ENCODE peak calls at places on chromosomes 11 and 22, in seven cellular contexts. Z is fibroblast of lung, T is PC-9, D is SJCRH30, E is PC-3, K is aorta, P is psoas muscle. J is an unnamed sample.

GRCh38 chr11:58513747-58514367 is 6.0 kb upstream of the OR5B21 start:
- DNase-seq in Z (peak; percentile 74), T (peak; percentile 67), D (peak; percentile 66), E (peak; percentile 92), K (no peak), P (no peak), J (peak; percentile 73)

GRCh38 chr22:45083659-45084305 is 74.0 kb upstream of the PHF21B start:
- DNase-seq in Z (peak; percentile 43), T (peak; percentile 9), D (peak; percentile 50), E (peak; percentile 76), K (no peak), P (no peak), J (no peak)

GRCh38 chr11:120027546-120028180 is 110.2 kb downstream of the TRIM29 start:
- DNase-seq in Z (no peak), T (no peak), D (no peak), E (no peak), K (no peak), P (no peak), J (no peak)

GRCh38 chr11:132126973-132127900 is 756.8 kb downstream of the NTM start:
- DNase-seq in Z (peak; percentile 93), T (no peak), D (peak; percentile 31), E (peak; percentile 70), K (no peak), P (peak; percentile 28), J (peak; percentile 71)

GRCh38 chr11:34358258-34358665 is 452 bp upstream of the ABTB2 start:
- DNase-seq in Z (peak; percentile 61), T (peak; percentile 87), D (peak; percentile 67), E (peak; percentile 79), K (peak; percentile 89), P (peak; percentile 63), J (peak; percentile 49)

GRCh38 chr11:94128171-94128745 is 383 bp upstream of the PANX1 start:
- DNase-seq in Z (no peak), T (no peak), D (peak; percentile 49), E (no peak), K (peak; percentile 77), P (no peak), J (no peak)

GRCh38 chr11:102446606-102447005 is 6.0 kb downstream of the TMEM123 start:
- DNase-seq in Z (peak; percentile 51), T (no peak), D (no peak), E (peak; percentile 84), K (no peak), P (no peak), J (peak; percentile 70)

GRCh38 chr11:11218287-11218986 is 134.6 kb downstream of the CSNK2A3 start:
- DNase-seq in Z (no peak), T (no peak), D (no peak), E (peak; percentile 20), K (no peak), P (peak; percentile 38), J (no peak)

GRCh38 chr22:38871360-38872171 is 450 bp downstream of the CBX6 start:
- DNase-seq in Z (no peak), T (peak; percentile 42), D (no peak), E (no peak), K (peak; percentile 82), P (no peak), J (no peak)

GRCh38 chr11:15374418-15374817 is 259.7 kb downstream of the INSC start:
- DNase-seq in Z (no peak), T (no peak), D (no peak), E (no peak), K (no peak), P (no peak), J (no peak)

GRCh38 chr22:50481440-50482106 is at the start of gene ADM2:
- DNase-seq in Z (peak; percentile 31), T (peak; percentile 47), D (no peak), E (no peak), K (no peak), P (no peak), J (no peak)

GRCh38 chr11:15800121-15800800 is 556.1 kb downstream of the SOX6 start:
- DNase-seq in Z (peak; percentile 84), T (peak; percentile 50), D (peak; percentile 20), E (peak; percentile 4), K (no peak), P (peak; percentile 46), J (no peak)

GRCh38 chr22:38315801-38316339 is 1.4 kb downstream of the CSNK1E start:
- DNase-seq in Z (peak; percentile 33), T (no peak), D (peak; percentile 31), E (no peak), K (no peak), P (no peak), J (no peak)

GRCh38 chr11:73585834-73586575 is 11.9 kb downstream of the FAM168A start:
- DNase-seq in Z (peak; percentile 22), T (no peak), D (no peak), E (peak; percentile 79), K (no peak), P (no peak), J (no peak)

GRCh38 chr22:48939441-48940265 is 888.0 kb downstream of the BRD1 start:
- DNase-seq in Z (no peak), T (no peak), D (no peak), E (no peak), K (peak; percentile 50), P (no peak), J (no peak)

DNA sequence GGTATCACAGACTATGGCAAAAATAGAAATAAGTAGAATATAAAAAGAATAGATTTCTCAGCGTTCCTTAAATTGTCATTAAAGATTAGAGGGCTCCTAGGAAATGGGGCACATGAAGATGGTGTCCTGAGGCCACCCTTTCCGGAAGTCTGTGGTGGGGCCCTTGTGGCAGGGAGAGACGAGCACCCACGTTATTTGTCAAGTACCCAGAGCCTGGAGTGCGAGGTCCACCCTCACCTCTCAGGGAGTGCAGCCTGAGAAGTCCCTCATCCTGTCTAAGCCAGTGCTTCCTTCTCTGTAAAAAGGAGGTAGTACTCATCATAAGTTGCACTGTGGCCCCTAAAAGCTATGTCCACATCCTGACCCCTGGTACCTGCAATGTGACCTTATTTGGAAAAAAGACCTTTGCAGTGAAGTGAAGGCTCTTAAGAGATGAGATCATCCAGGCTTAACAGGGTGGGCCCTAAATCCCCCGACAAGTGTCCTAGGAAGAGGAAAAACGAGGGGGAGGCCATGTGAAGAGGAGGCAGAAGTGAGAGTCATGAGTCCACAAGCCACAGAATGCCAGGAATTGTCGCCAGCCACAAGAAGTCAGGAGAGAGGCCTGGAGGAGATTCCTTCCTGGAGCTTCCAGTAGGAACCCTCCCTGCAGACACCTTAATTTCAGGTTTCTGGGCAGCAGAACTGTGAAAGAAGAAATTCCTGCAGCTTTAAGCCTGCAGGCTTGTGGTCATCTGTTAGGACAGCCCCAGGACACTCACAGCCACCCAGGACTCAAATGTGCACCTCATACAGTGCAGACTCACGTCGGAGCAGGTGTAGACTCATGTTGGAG is 76.8 kb upstream of the CCND1 start:
- DNase-seq in Z (no peak), T (no peak), D (no peak), E (no peak), K (no peak), P (no peak), J (no peak)
- H3K27ac ChIP-seq in Z (no peak overlapping the region), T (no peak overlapping the region), D (no peak overlapping the region), E (no peak overlapping the region), K (no peak overlapping the region), P (no peak overlapping the region), J (no peak overlapping the region)

DNA sequence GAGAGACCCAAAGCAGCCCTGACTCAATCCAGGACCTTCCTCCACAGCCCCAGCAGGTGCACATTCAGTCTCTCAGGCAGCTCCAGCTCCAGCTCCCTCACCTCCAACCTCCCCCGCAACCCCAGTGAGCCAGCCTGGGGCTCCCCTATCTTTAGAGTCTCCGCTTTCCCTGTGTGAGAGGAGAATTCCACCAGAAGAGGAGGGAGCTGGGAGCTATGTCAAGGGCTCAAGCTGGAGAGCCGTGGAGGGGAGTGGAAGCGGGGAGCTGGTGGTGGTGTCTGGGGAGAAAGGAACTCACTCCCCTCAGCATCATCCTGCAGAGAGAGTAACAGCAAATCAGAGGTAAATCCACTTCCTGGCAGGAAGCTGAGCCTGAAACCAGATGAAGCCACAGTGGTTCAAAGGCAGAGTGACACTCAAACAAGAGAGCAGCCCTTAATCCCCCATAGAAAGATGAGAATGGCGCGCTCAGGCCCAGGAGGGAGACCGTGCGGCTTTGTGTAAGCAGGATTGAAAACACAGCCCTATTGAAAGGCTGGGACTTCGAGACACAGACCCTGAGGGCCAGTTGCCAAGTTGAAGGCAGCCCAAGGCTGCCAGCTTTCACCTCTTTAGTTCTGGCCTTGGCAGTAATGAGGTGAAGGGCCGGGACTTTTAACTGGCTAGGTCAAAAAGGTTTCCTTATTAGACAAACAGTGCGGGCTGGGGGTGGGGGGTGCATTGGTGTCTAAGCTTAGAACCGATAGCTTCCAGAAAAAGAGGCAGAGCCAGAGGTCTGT is 21.4 kb upstream of the CDON start:
- DNase-seq in Z (no peak), T (no peak), D (peak; percentile 78), E (no peak), K (no peak), P (no peak), J (no peak)
- H3K27ac ChIP-seq in Z (no peak overlapping the region), T (no peak overlapping the region), D (peak overlapping the region; percentile 39), E (no peak overlapping the region), K (no peak overlapping the region), P (no peak overlapping the region), J (no peak overlapping the region)

GRCh38 chr22:36833073-36833472 is 16.2 kb upstream of the PVALB start:
- DNase-seq in Z (no peak), T (no peak), D (no peak), E (no peak), K (no peak), P (no peak), J (no peak)
- H3K27ac ChIP-seq in Z (no peak overlapping the region), T (no peak overlapping the region), D (no peak overlapping the region), E (no peak overlapping the region), K (no peak overlapping the region), P (no peak overlapping the region), J (no peak overlapping the region)

DNA sequence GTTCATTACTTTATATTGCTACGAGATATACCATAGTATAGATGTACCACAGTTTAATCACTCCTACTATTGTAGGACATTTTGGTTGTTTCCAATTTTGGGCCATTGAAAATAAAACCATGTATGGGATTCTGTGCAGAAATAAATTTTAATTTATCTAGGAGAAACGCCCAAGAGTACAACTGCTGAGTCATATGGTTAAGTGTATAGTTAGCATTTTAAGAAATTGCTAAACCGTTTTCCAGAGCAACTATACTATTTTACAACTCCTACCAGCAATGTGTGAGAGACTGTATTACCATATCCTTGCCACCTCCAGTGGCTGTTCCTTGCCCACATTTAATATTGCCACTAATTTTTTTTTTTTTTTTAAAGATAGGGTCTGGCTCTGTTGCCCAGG is 163.1 kb downstream of the SBF2 start:
- DNase-seq in Z (no peak), T (no peak), D (no peak), E (no peak), K (no peak), P (no peak), J (no peak)
- H3K27ac ChIP-seq in Z (no peak overlapping the region), T (no peak overlapping the region), D (no peak overlapping the region), E (no peak overlapping the region), K (no peak overlapping the region), P (no peak overlapping the region), J (no peak overlapping the region)

GRCh38 chr11:109972181-109972715 is 120.9 kb upstream of the ZC3H12C start:
- DNase-seq in Z (no peak), T (no peak), D (peak; percentile 6), E (no peak), K (no peak), P (no peak), J (no peak)

GRCh38 chr11:109970516-109971183 is 122.5 kb upstream of the ZC3H12C start:
- DNase-seq in Z (no peak), T (no peak), D (no peak), E (no peak), K (no peak), P (no peak), J (no peak)

GRCh38 chr11:109972939-109973338 is 120.3 kb upstream of the ZC3H12C start:
- DNase-seq in Z (no peak), T (no peak), D (no peak), E (no peak), K (no peak), P (no peak), J (no peak)

GRCh38 chr11:109968781-109969180 is 124.4 kb upstream of the ZC3H12C start:
- DNase-seq in Z (no peak), T (no peak), D (no peak), E (no peak), K (no peak), P (no peak), J (no peak)

GRCh38 chr11:109971184-109971523 is 122.0 kb upstream of the ZC3H12C start:
- DNase-seq in Z (peak; percentile 70), T (no peak), D (peak; percentile 1), E (peak; percentile 68), K (no peak), P (no peak), J (peak; percentile 94)
- H3K27ac ChIP-seq in Z (no peak overlapping the region), T (no peak overlapping the region), D (no peak overlapping the region), E (no peak overlapping the region), K (no peak overlapping the region), P (peak overlapping the region; percentile 63), J (peak overlapping the region; percentile 76)